ENCODE peak calls at places on chromosome 6, in eight cellular contexts. S, J, F, A, Y, H, U and R are unnamed samples. For H3K9me3, the result is how much of the 10 kb centered on the place peaks cover.

GRCh38 chr6:35427851-35428321 is 24.3 kb upstream of the FANCE start:
- DNase-seq in S (no peak), A (no peak), U (no peak), J (no peak), F (no peak), Y (no peak), H (no peak), R (peak)

GRCh38 chr6:32906539-32906938 is 34.3 kb downstream of the HLA-DMB start:
- DNase-seq in U (no peak), H (no peak), J (no peak), Y (no peak), A (no peak), F (no peak), S (no peak), R (peak)

GRCh38 chr6:10425177-10425972 is 10.5 kb upstream of the TFAP2A start:
- DNase-seq in U (no peak), F (no peak), S (peak), H (no peak), J (no peak), Y (no peak), A (no peak), R (no peak)

GRCh38 chr6:128725271-128726233 is 157.4 kb upstream of the LAMA2 start:
- DNase-seq in A (no peak), H (no peak), S (peak), J (peak), U (peak), Y (no peak), F (peak), R (peak)

GRCh38 chr6:136846046-136846445 is 23.7 kb downstream of the PEX7 start:
- DNase-seq in A (no peak), S (peak), U (peak), H (peak), F (peak), Y (no peak), J (peak), R (peak)

GRCh38 chr6:151082079-151082478 is 157.7 kb upstream of the AKAP12 start:
- DNase-seq in U (no peak), H (no peak), Y (no peak), J (peak), F (no peak), A (no peak), S (no peak), R (no peak)

GRCh38 chr6:49637333-49637698 is 677 bp upstream of the RHAG start:
- DNase-seq in H (no peak), U (no peak), F (no peak), Y (no peak), S (no peak), A (no peak), J (no peak), R (no peak)

GRCh38 chr6:153790048-153790447 is 249.0 kb upstream of the OPRM1 start:
- DNase-seq in J (peak), H (no peak), A (peak), Y (no peak), F (peak), S (no peak), U (peak), R (peak)

GRCh38 chr6:82818727-82819126 is 246.9 kb downstream of the UBE3D start:
- DNase-seq in A (no peak), U (no peak), H (no peak), J (no peak), Y (no peak), F (no peak), S (no peak), R (peak)

GRCh38 chr6:77463881-77464867 is 883 bp upstream of the HTR1B start:
- DNase-seq in J (peak), F (peak), Y (no peak), S (peak), A (no peak), H (no peak), U (no peak), R (no peak)

GRCh38 chr6:2103644-2104523 is 141.5 kb downstream of the GMDS start:
- DNase-seq in A (no peak), F (peak), S (no peak), J (peak), Y (no peak), H (no peak), U (peak), R (peak)

GRCh38 chr6:47187883-47188587 is 121.7 kb downstream of the TNFRSF21 start:
- DNase-seq in H (no peak), F (peak), J (no peak), S (no peak), Y (no peak), U (no peak), A (no peak), R (peak)

GRCh38 chr6:105204331-105204730 is 24.5 kb upstream of the POPDC3 start:
- DNase-seq in Y (no peak), F (no peak), J (no peak), H (no peak), A (no peak), S (no peak), U (no peak), R (peak)

GRCh38 chr6:14883921-14884320 is 361.9 kb upstream of the JARID2 start:
- DNase-seq in H (no peak), Y (no peak), S (peak), J (no peak), F (no peak), U (no peak), A (no peak), R (peak)

GRCh38 chr6:28634758-28635546 is 109.3 kb downstream of the GPX5 start:
- DNase-seq in A (no peak), Y (no peak), H (no peak), U (peak), S (peak), F (peak), J (peak), R (peak)

GRCh38 chr6:154969796-154970195 is 25.3 kb upstream of the TIAM2 start:
- DNase-seq in S (no peak), A (no peak), F (no peak), J (no peak), Y (no peak), U (no peak), H (no peak), R (peak)

GRCh38 chr6:25670208-25670607 is 18.2 kb downstream of the SCGN start:
- DNase-seq in H (no peak), F (peak), Y (no peak), J (no peak), A (no peak), U (no peak), S (no peak), R (no peak)
- H3K9me3 ChIP-seq in H (under half), F (under half), Y (under half), J (under half), A (under half), U (under half), S (under half), R (under half)

GRCh38 chr6:41073968-41074691 is 1.4 kb downstream of the NFYA start:
- DNase-seq in U (no peak), J (no peak), F (peak), S (peak), Y (no peak), H (no peak), A (no peak), R (peak)

GRCh38 chr6:41077536-41077935 is 4.8 kb downstream of the NFYA start:
- DNase-seq in F (no peak), U (no peak), A (no peak), J (no peak), S (no peak), H (no peak), Y (no peak), R (no peak)

GRCh38 chr6:41073203-41073967 is 611 bp downstream of the NFYA start:
- DNase-seq in H (peak), J (peak), U (peak), F (peak), S (peak), A (peak), Y (peak), R (peak)

GRCh38 chr6:41072836-41073202 is at the start of gene NFYA:
- DNase-seq in U (peak), F (no peak), A (no peak), Y (no peak), S (peak), H (no peak), J (no peak), R (peak)

GRCh38 chr6:41074692-41075436 is 2.1 kb downstream of the NFYA start:
- DNase-seq in S (no peak), A (no peak), F (no peak), J (no peak), Y (no peak), H (no peak), U (no peak), R (no peak)
- H3K4me3 ChIP-seq in S (peak), A (peak), F (no peak), J (peak), Y (peak), H (peak), U (peak), R (peak)

GRCh38 chr6:164290101-164290500 is 875.6 kb downstream of the QKI start:
- DNase-seq in J (no peak), Y (no peak), U (no peak), F (no peak), A (no peak), H (no peak), S (no peak), R (no peak)
- H3K9me3 ChIP-seq in J (under half), Y (under half), U (under half), F (under half), A (under half), H (under half), S (under half), R (under half)

GRCh38 chr6:158645064-158646022 is 800 bp upstream of the DYNLT1 start:
- DNase-seq in F (no peak), A (no peak), U (no peak), J (no peak), S (no peak), Y (no peak), H (no peak), R (no peak)

GRCh38 chr6:158647501-158647900 is 2.4 kb upstream of the SYTL3 start:
- DNase-seq in H (no peak), A (no peak), F (no peak), U (no peak), S (no peak), J (no peak), Y (no peak), R (peak)

GRCh38 chr6:158648682-158649131 is 1.1 kb upstream of the SYTL3 start:
- DNase-seq in F (peak), S (no peak), J (no peak), H (no peak), U (no peak), Y (no peak), A (no peak), R (peak)

GRCh38 chr6:158646023-158646888 is 1.7 kb upstream of the DYNLT1 start:
- DNase-seq in U (no peak), A (no peak), H (no peak), J (no peak), F (peak), Y (no peak), S (no peak), R (no peak)

GRCh38 chr6:158649289-158650143 is at the start of gene SYTL3:
- DNase-seq in J (no peak), H (no peak), F (no peak), A (peak), Y (no peak), S (no peak), U (no peak), R (peak)
- H3K4me3 ChIP-seq in J (no peak), H (no peak), F (no peak), A (peak), Y (no peak), S (no peak), U (no peak), R (peak)

GRCh38 chr6:301929-302705 is 9.8 kb downstream of the DUSP22 start:
- DNase-seq in J (no peak), A (no peak), H (no peak), U (no peak), F (no peak), Y (no peak), S (no peak), R (no peak)

GRCh38 chr6:300026-300425 is 7.7 kb downstream of the DUSP22 start:
- DNase-seq in A (no peak), U (no peak), S (no peak), F (no peak), J (no peak), H (no peak), Y (no peak), R (no peak)

GRCh38 chr6:299050-299980 is 7.0 kb downstream of the DUSP22 start:
- DNase-seq in U (no peak), S (no peak), J (no peak), A (no peak), Y (no peak), F (no peak), H (no peak), R (no peak)

GRCh38 chr6:301526-301925 is 9.2 kb downstream of the DUSP22 start:
- DNase-seq in J (no peak), U (no peak), F (no peak), S (no peak), Y (no peak), A (no peak), H (no peak), R (no peak)

DNA sequence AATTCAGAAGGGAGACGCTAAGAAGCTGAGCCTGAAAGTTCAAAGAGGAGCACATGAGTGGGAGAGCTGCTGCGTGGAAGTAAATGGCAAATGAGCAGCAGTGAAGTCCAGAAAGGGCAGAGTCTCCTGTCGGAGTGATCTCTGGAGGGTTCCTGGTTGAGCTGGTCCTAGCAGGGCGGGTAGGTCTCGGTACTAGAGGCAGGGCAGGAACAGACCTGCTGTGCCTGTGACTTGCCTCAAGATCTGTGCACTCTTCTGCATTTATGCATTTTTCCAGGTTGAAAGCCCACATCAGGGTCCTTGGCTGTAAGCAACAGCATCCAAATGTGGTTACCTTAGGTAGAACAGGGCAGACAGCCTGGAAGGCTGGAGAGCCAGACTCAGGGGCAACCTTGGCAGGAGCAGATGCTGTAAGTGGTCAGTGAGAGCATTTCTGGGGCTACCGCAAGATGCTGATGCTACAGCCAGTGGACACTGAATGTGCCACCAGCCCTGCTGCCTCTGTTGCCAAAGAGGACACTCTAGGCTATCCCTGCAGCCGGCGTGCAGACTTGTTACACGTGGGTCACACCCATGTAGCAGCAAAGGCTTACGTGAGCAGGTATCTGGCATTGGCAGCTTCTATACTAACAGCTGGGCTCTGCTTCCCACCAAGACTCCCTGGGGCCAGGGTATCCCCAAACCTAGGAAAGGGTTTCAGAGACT is 8.4 kb downstream of the DUSP22 start:
- DNase-seq in J (no peak), U (no peak), H (no peak), F (no peak), Y (no peak), A (no peak), S (no peak), R (no peak)
- H3K9me3 ChIP-seq in J (under half), U (under half), H (under half), F (under half), Y (under half), A (under half), S (under half), R (under half)